ENCODE peak calls at places on chromosomes 16 and 17, in ten cellular contexts. Y is Peyer's patch; N is mesendoderm; T is effector CD4-positive, alpha-beta T cell; O is stimulated activated CD4-positive, alpha-beta T cell treated with anti-CD3 and anti-CD28 coated beads, TNF-alpha, amount 100 ng/mL, for 4 hours; Z is iPS DF 6.9; C is tibial artery; B is nucleus accumbens; L is ascending aorta; P is fibroblast of mammary gland. S is an unnamed sample.

GRCh38 chr17:78040561-78041400 is 82.3 kb downstream of the TNRC6C start:
- DNase-seq in C (peak), Y (peak), T (peak), Z (no peak), B (peak), O (no peak), N (no peak), L (peak), P (peak), S (no peak)

GRCh38 chr17:48541036-48541573 is 3.8 kb downstream of the HOXB2 start:
- DNase-seq in O (no peak), P (no peak), Y (no peak), Z (no peak), N (no peak), L (no peak), C (no peak), T (no peak), B (no peak), S (no peak)

GRCh38 chr16:84446596-84447392 is 57.7 kb downstream of the MEAK7 start:
- DNase-seq in B (no peak), N (no peak), Z (no peak), T (no peak), P (peak), C (no peak), Y (peak), L (no peak), O (no peak), S (no peak)

GRCh38 chr17:66191607-66192377 is at the start of gene CEP112:
- DNase-seq in N (peak), P (peak), O (peak), C (peak), L (no peak), T (peak), Y (peak), B (peak), Z (peak), S (peak)

GRCh38 chr17:39929657-39930407 is 2.3 kb downstream of the LRRC3C start:
- DNase-seq in Z (no peak), O (no peak), T (no peak), B (no peak), C (no peak), Y (no peak), P (peak), L (no peak), N (no peak), S (no peak)

GRCh38 chr17:50689251-50689650 is 18.5 kb downstream of the ANKRD40 start:
- DNase-seq in Y (no peak), N (peak), B (no peak), Z (no peak), L (no peak), O (no peak), P (peak), T (no peak), C (no peak), S (no peak)

GRCh38 chr17:35460354-35460851 is 11.8 kb upstream of the SLFN13 start:
- DNase-seq in C (no peak), L (no peak), N (peak), O (no peak), T (peak), Y (peak), Z (peak), B (no peak), P (no peak), S (peak)

GRCh38 chr16:89326721-89327120 is 109.2 kb downstream of the ZNF778 start:
- DNase-seq in C (no peak), O (no peak), Y (peak), N (peak), P (no peak), Z (no peak), B (no peak), L (no peak), T (no peak), S (no peak)

GRCh38 chr17:57515662-57516211 is 229.4 kb downstream of the CCDC182 start:
- DNase-seq in B (no peak), C (no peak), L (no peak), Y (no peak), Z (no peak), N (no peak), O (no peak), T (no peak), P (no peak), S (no peak)

GRCh38 chr16:87826798-87827587 is 42.3 kb downstream of the SLC7A5 start:
- DNase-seq in T (no peak), C (no peak), P (no peak), N (peak), Y (no peak), O (no peak), B (no peak), L (no peak), Z (no peak), S (no peak)

GRCh38 chr16:87506423-87507350 is 13.9 kb upstream of the ZCCHC14 start:
- DNase-seq in N (no peak), O (no peak), B (no peak), T (no peak), Z (no peak), L (no peak), P (no peak), C (no peak), Y (no peak), S (no peak)

GRCh38 chr17:75845058-75845711 is 981 bp upstream of the UNC13D start:
- DNase-seq in P (peak), C (peak), L (peak), B (peak), T (peak), N (peak), Z (peak), Y (peak), O (no peak), S (peak)

GRCh38 chr17:65634533-65634932 is 73.1 kb upstream of the AXIN2 start:
- DNase-seq in O (no peak), Y (no peak), L (no peak), P (no peak), C (no peak), Z (no peak), T (no peak), N (peak), B (no peak), S (no peak)

GRCh38 chr17:75876938-75877751 is 1.2 kb downstream of the TRIM47 start:
- DNase-seq in C (peak), Y (peak), O (no peak), P (peak), B (peak), N (peak), T (no peak), Z (no peak), L (peak), S (no peak)